ENCODE peak calls at places on chromosomes 13 and 19, in four cellular contexts. One of them, this sample, is unnamed. For H3K27me3 and H3K4me1, the result is how much of the 10 kb centered on the place peaks cover.

GRCh38 chr13:78317030-78317429 is 286.3 kb downstream of the POU4F1 start:
- DNase-seq in adrenal gland: no peak
- DNase-seq in heart left ventricle: no peak
- DNase-seq in tibial nerve: no peak
- DNase-seq in this sample: no peak

GRCh38 chr19:51721905-51722304 is 1.9 kb downstream of the HAS1 start:
- DNase-seq in adrenal gland: no peak
- DNase-seq in heart left ventricle: no peak
- DNase-seq in tibial nerve: no peak
- DNase-seq in this sample: no peak

GRCh38 chr19:33226550-33227241 is 1.0 kb upstream of the SLC7A10 start:
- DNase-seq in adrenal gland: no peak
- DNase-seq in heart left ventricle: no peak
- DNase-seq in tibial nerve: no peak
- DNase-seq in this sample: no peak

GRCh38 chr19:2477732-2478191 is 1.8 kb downstream of the GADD45B start:
- DNase-seq in adrenal gland: peak
- DNase-seq in heart left ventricle: peak
- DNase-seq in tibial nerve: no peak
- DNase-seq in this sample: no peak

GRCh38 chr19:16078759-16079707 is 2.7 kb downstream of the TPM4 start:
- DNase-seq in adrenal gland: peak
- DNase-seq in heart left ventricle: peak
- DNase-seq in tibial nerve: peak
- DNase-seq in this sample: peak

GRCh38 chr19:16542894-16543498 is 759 bp upstream of the CHERP start:
- DNase-seq in adrenal gland: no peak
- DNase-seq in heart left ventricle: no peak
- DNase-seq in tibial nerve: no peak
- DNase-seq in this sample: no peak

GRCh38 chr13:45361596-45362206 is 20.7 kb upstream of the TPT1 start:
- DNase-seq in adrenal gland: no peak
- DNase-seq in heart left ventricle: no peak
- DNase-seq in tibial nerve: no peak
- DNase-seq in this sample: no peak

GRCh38 chr19:40799558-40800338 is 757 bp downstream of the EGLN2 start:
- DNase-seq in adrenal gland: peak
- DNase-seq in heart left ventricle: peak
- DNase-seq in tibial nerve: no peak
- DNase-seq in this sample: peak

GRCh38 chr13:36432106-36432544 is at the start of gene CCNA1:
- DNase-seq in adrenal gland: peak
- DNase-seq in heart left ventricle: peak
- DNase-seq in tibial nerve: no peak
- DNase-seq in this sample: peak

GRCh38 chr19:46033401-46033800 is 7.4 kb downstream of the IGFL4 start:
- DNase-seq in adrenal gland: no peak
- DNase-seq in heart left ventricle: no peak
- DNase-seq in tibial nerve: no peak
- DNase-seq in this sample: no peak

GRCh38 chr19:42177686-42178019 is 39.8 kb downstream of the DEDD2 start:
- DNase-seq in adrenal gland: no peak
- DNase-seq in heart left ventricle: no peak
- DNase-seq in tibial nerve: no peak
- DNase-seq in this sample: no peak

GRCh38 chr13:76828316-76828741 is 57.9 kb downstream of the KCTD12 start:
- DNase-seq in adrenal gland: no peak
- DNase-seq in heart left ventricle: no peak
- DNase-seq in tibial nerve: no peak
- DNase-seq in this sample: no peak

GRCh38 chr13:38758278-38758677 is 71.4 kb downstream of the FREM2 start:
- DNase-seq in adrenal gland: no peak
- DNase-seq in heart left ventricle: no peak
- DNase-seq in tibial nerve: no peak
- DNase-seq in this sample: peak

GRCh38 chr13:31090921-31091624 is 70.6 kb downstream of the HSPH1 start:
- DNase-seq in adrenal gland: no peak
- DNase-seq in heart left ventricle: no peak
- DNase-seq in tibial nerve: no peak
- DNase-seq in this sample: peak

GRCh38 chr19:39156230-39156890 is 30.8 kb downstream of the PAK4 start:
- DNase-seq in adrenal gland: no peak
- DNase-seq in heart left ventricle: no peak
- DNase-seq in tibial nerve: no peak
- DNase-seq in this sample: no peak

GRCh38 chr19:3907626-3908265 is 25.1 kb upstream of the NMRK2 start:
- DNase-seq in adrenal gland: no peak
- DNase-seq in heart left ventricle: no peak
- DNase-seq in tibial nerve: no peak
- DNase-seq in this sample: no peak

GRCh38 chr19:18683109-18683954 is at the start of gene CRTC1:
- DNase-seq in adrenal gland: peak
- DNase-seq in heart left ventricle: peak
- DNase-seq in tibial nerve: peak
- DNase-seq in this sample: peak

GRCh38 chr19:52592301-52592700 is 22.2 kb downstream of the ZNF701 start:
- DNase-seq in adrenal gland: no peak
- DNase-seq in heart left ventricle: no peak
- DNase-seq in tibial nerve: no peak
- DNase-seq in this sample: no peak

GRCh38 chr13:113864303-113864890 is 521 bp upstream of the GAS6 start:
- DNase-seq in adrenal gland: no peak
- DNase-seq in heart left ventricle: peak
- DNase-seq in tibial nerve: no peak
- DNase-seq in this sample: no peak

GRCh38 chr13:19181021-19181620 is 503 bp downstream of the TUBA3C start:
- DNase-seq in adrenal gland: no peak
- DNase-seq in heart left ventricle: no peak
- DNase-seq in tibial nerve: no peak
- DNase-seq in this sample: no peak

GRCh38 chr13:96821971-96822370 is 172.3 kb downstream of the OXGR1 start:
- DNase-seq in adrenal gland: no peak
- DNase-seq in heart left ventricle: no peak
- DNase-seq in tibial nerve: no peak
- DNase-seq in this sample: no peak

GRCh38 chr13:102799544-102800144 is 725 bp downstream of the BIVM start:
- DNase-seq in adrenal gland: peak
- DNase-seq in heart left ventricle: peak
- DNase-seq in tibial nerve: no peak
- DNase-seq in this sample: peak

GRCh38 chr19:50205681-50206138 is 2.3 kb downstream of the MYH14 start:
- DNase-seq in adrenal gland: no peak
- DNase-seq in heart left ventricle: no peak
- DNase-seq in tibial nerve: no peak
- DNase-seq in this sample: no peak

GRCh38 chr19:35846038-35846668 is 6.2 kb downstream of the NPHS1 start:
- DNase-seq in adrenal gland: no peak
- DNase-seq in heart left ventricle: no peak
- DNase-seq in tibial nerve: no peak
- DNase-seq in this sample: no peak
- H3K27me3 ChIP-seq in adrenal gland: half or more
- H3K27me3 ChIP-seq in heart left ventricle: half or more
- H3K27me3 ChIP-seq in tibial nerve: half or more
- H3K27me3 ChIP-seq in this sample: under half

DNA sequence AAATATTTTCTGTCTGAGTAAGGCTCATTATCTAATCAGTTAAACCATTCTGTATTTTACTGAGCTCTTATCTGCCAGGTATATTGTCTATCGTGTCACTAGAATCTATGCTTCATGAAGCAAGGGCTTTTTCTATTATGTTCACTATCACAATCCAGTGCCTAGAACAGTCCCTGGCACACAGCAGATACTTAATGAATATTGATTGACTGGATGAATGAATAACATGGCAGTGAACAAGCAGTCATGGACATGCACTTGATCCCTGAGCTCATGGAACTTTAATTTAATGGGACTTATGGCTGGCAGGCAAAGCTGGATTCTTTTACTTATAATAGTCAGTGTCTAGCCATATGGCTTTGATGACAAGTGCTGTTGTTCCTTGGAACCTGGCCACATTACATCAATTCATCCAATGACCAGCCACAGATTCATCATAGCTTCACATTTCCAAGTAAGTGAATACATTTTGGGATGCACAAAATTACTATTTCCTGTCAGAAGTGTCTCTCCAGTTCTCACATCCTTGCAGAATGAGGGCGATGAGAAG is 214.8 kb downstream of the COG6 start:
- DNase-seq in adrenal gland: no peak
- DNase-seq in heart left ventricle: no peak
- DNase-seq in tibial nerve: no peak
- DNase-seq in this sample: no peak
- H3K4me1 ChIP-seq in adrenal gland: under half
- H3K4me1 ChIP-seq in heart left ventricle: under half
- H3K4me1 ChIP-seq in tibial nerve: under half
- H3K4me1 ChIP-seq in this sample: under half

GRCh38 chr19:10505583-10506229 is 2.5 kb upstream of the KEAP1 start:
- DNase-seq in adrenal gland: peak
- DNase-seq in heart left ventricle: peak
- DNase-seq in tibial nerve: peak
- DNase-seq in this sample: peak
- H3K27me3 ChIP-seq in adrenal gland: under half
- H3K27me3 ChIP-seq in heart left ventricle: under half
- H3K27me3 ChIP-seq in tibial nerve: under half
- H3K27me3 ChIP-seq in this sample: under half

GRCh38 chr13:112738606-112739005 is 48.8 kb downstream of the ATP11A start:
- DNase-seq in adrenal gland: no peak
- DNase-seq in heart left ventricle: no peak
- DNase-seq in tibial nerve: no peak
- DNase-seq in this sample: no peak

GRCh38 chr13:112741835-112742570 is 52.2 kb downstream of the ATP11A start:
- DNase-seq in adrenal gland: no peak
- DNase-seq in heart left ventricle: no peak
- DNase-seq in tibial nerve: no peak
- DNase-seq in this sample: no peak

GRCh38 chr13:112742583-112742982 is 52.7 kb downstream of the ATP11A start:
- DNase-seq in adrenal gland: no peak
- DNase-seq in heart left ventricle: no peak
- DNase-seq in tibial nerve: no peak
- DNase-seq in this sample: no peak

GRCh38 chr13:112741185-112741755 is 51.4 kb downstream of the ATP11A start:
- DNase-seq in adrenal gland: no peak
- DNase-seq in heart left ventricle: no peak
- DNase-seq in tibial nerve: no peak
- DNase-seq in this sample: no peak

DNA sequence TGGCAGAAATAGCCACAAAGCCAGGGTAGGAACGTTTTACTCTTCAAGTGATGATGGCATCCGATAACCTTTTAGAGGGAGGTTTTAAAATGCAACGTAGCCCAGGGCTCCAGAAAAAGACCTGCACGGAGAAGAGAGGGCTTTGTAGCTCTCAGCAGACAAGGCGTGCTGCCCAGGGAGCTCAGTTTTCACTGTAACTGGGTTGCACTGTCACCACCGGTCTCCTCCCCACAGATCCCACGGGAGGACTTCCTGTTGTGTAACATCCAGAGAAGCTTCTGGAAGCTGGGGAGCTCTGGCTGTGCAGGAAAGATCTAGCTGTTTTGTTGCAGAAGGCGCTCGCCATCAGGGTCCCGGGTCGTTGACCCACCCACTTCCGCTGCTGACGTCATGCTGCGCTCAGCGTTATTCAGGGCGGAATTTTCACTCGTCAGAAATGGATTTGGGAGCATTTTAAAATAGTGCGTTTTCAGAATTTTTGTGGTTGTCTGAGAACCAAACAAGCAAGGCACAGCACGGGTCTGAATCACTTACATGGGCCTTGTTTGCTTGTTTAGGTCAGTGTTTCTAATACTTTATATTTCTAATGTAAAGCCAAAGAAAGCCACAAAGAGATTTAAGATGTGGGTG is 50.8 kb downstream of the ATP11A start:
- DNase-seq in adrenal gland: peak
- DNase-seq in heart left ventricle: peak
- DNase-seq in tibial nerve: peak
- DNase-seq in this sample: peak
- H3K4me1 ChIP-seq in adrenal gland: under half
- H3K4me1 ChIP-seq in heart left ventricle: under half
- H3K4me1 ChIP-seq in tibial nerve: under half
- H3K4me1 ChIP-seq in this sample: under half

DNA sequence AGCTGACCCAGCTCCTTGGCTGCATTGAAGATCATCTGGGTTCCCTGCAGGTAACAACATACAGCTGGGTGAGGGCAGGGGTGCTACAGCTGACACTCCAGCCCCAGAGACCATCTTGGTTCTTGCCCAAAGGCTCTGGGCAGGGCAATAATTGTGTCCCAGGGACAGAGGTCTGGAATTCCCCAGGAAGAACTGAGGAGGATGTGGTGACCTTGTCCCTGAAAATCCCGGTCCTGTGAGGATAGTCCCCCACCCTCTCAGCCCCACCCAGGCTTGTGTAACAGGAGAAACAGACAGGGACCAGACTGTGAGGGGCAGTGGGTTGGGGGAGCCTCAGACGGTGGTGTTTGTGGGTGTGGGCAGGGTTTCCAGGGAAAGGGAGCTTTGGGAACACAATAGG is 63.5 kb downstream of the COLGALT1 start:
- DNase-seq in adrenal gland: no peak
- DNase-seq in heart left ventricle: no peak
- DNase-seq in tibial nerve: no peak
- DNase-seq in this sample: no peak
- H3K27me3 ChIP-seq in adrenal gland: under half
- H3K27me3 ChIP-seq in heart left ventricle: under half
- H3K27me3 ChIP-seq in tibial nerve: under half
- H3K27me3 ChIP-seq in this sample: under half

GRCh38 chr13:98480915-98481510 is 95.9 kb downstream of the STK24 start:
- DNase-seq in adrenal gland: no peak
- DNase-seq in heart left ventricle: peak
- DNase-seq in tibial nerve: no peak
- DNase-seq in this sample: no peak

GRCh38 chr13:98476538-98476966 is 100.4 kb downstream of the STK24 start:
- DNase-seq in adrenal gland: peak
- DNase-seq in heart left ventricle: no peak
- DNase-seq in tibial nerve: no peak
- DNase-seq in this sample: no peak

GRCh38 chr13:98476106-98476505 is 100.8 kb downstream of the STK24 start:
- DNase-seq in adrenal gland: no peak
- DNase-seq in heart left ventricle: no peak
- DNase-seq in tibial nerve: no peak
- DNase-seq in this sample: no peak

GRCh38 chr13:98479496-98480003 is 97.4 kb downstream of the STK24 start:
- DNase-seq in adrenal gland: no peak
- DNase-seq in heart left ventricle: no peak
- DNase-seq in tibial nerve: no peak
- DNase-seq in this sample: no peak

GRCh38 chr13:98478134-98479129 is 98.5 kb downstream of the STK24 start:
- DNase-seq in adrenal gland: no peak
- DNase-seq in heart left ventricle: no peak
- DNase-seq in tibial nerve: no peak
- DNase-seq in this sample: no peak
- H3K4me1 ChIP-seq in adrenal gland: half or more
- H3K4me1 ChIP-seq in heart left ventricle: half or more
- H3K4me1 ChIP-seq in tibial nerve: under half
- H3K4me1 ChIP-seq in this sample: under half

DNA sequence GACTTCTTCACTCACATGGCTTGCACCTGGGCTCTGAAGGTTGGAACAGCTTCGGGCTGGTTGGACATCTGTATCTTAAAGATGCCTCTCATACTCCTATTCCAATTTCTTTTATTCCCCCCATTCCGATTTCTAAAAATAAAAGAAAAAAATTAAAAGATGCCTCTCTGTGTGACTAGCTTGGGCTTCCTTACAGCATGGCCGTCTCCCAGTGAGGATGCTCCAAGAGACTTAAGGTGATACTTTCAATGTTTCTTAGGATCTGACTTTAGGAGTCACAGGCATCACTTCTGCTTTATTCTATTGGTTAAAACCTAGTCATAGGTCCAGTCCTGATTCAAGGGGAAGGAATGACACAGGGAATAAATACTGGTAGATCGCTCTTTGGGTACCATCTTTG is 9.9 kb upstream of the SULT2A1 start:
- DNase-seq in adrenal gland: no peak
- DNase-seq in heart left ventricle: no peak
- DNase-seq in tibial nerve: no peak
- DNase-seq in this sample: no peak
- H3K27me3 ChIP-seq in adrenal gland: under half
- H3K27me3 ChIP-seq in heart left ventricle: under half
- H3K27me3 ChIP-seq in tibial nerve: under half
- H3K27me3 ChIP-seq in this sample: under half